ENCODE peak calls at places on chromosomes 2 and 18, in five cellular contexts. One of them, this sample, is unnamed. For H3K4me1, the result is how much of the 10 kb centered on the place peaks cover.

GRCh38 chr2:72828840-72829507 is 3.1 kb upstream of the EXOC6B start:
- DNase-seq in body of pancreas: no peak
- DNase-seq in breast epithelium: no peak
- DNase-seq in A549: no peak
- DNase-seq in heart left ventricle: no peak
- DNase-seq in this sample: no peak

GRCh38 chr2:239820836-239821693 is 204.1 kb downstream of the NDUFA10 start:
- DNase-seq in heart left ventricle: no peak
- DNase-seq in breast epithelium: no peak
- DNase-seq in body of pancreas: no peak
- DNase-seq in A549: no peak
- DNase-seq in this sample: peak

GRCh38 chr18:57539702-57540101 is 46.8 kb downstream of the FECH start:
- DNase-seq in A549: no peak
- DNase-seq in breast epithelium: no peak
- DNase-seq in body of pancreas: peak
- DNase-seq in heart left ventricle: no peak
- DNase-seq in this sample: no peak

GRCh38 chr2:162840598-162841246 is 2.2 kb upstream of the KCNH7 start:
- DNase-seq in A549: peak
- DNase-seq in heart left ventricle: peak
- DNase-seq in body of pancreas: peak
- DNase-seq in breast epithelium: no peak
- DNase-seq in this sample: peak

GRCh38 chr2:49972699-49973098 is 818.4 kb upstream of the FSHR start:
- DNase-seq in heart left ventricle: no peak
- DNase-seq in A549: no peak
- DNase-seq in body of pancreas: no peak
- DNase-seq in breast epithelium: no peak
- DNase-seq in this sample: no peak

GRCh38 chr2:64769392-64770044 is 115.8 kb upstream of the SERTAD2 start:
- DNase-seq in heart left ventricle: no peak
- DNase-seq in breast epithelium: no peak
- DNase-seq in A549: no peak
- DNase-seq in body of pancreas: no peak
- DNase-seq in this sample: no peak

GRCh38 chr18:11324956-11325873 is 175.8 kb upstream of the PIEZO2 start:
- DNase-seq in heart left ventricle: no peak
- DNase-seq in body of pancreas: no peak
- DNase-seq in breast epithelium: no peak
- DNase-seq in A549: no peak
- DNase-seq in this sample: no peak

GRCh38 chr2:124316133-124316532 is 291.0 kb downstream of the CNTNAP5 start:
- DNase-seq in body of pancreas: no peak
- DNase-seq in breast epithelium: no peak
- DNase-seq in heart left ventricle: no peak
- DNase-seq in A549: no peak
- DNase-seq in this sample: no peak

GRCh38 chr18:10321576-10321975 is 132.9 kb upstream of the APCDD1 start:
- DNase-seq in breast epithelium: no peak
- DNase-seq in heart left ventricle: no peak
- DNase-seq in A549: no peak
- DNase-seq in body of pancreas: no peak
- DNase-seq in this sample: no peak

GRCh38 chr2:193072647-193073046 is 877.9 kb upstream of the TMEFF2 start:
- DNase-seq in A549: no peak
- DNase-seq in breast epithelium: no peak
- DNase-seq in body of pancreas: no peak
- DNase-seq in heart left ventricle: no peak
- DNase-seq in this sample: no peak

GRCh38 chr2:70560040-70560439 is 6.4 kb upstream of the TGFA start:
- DNase-seq in body of pancreas: no peak
- DNase-seq in breast epithelium: no peak
- DNase-seq in A549: no peak
- DNase-seq in heart left ventricle: no peak
- DNase-seq in this sample: no peak

GRCh38 chr2:70558195-70558808 is 4.7 kb upstream of the TGFA start:
- DNase-seq in breast epithelium: no peak
- DNase-seq in body of pancreas: no peak
- DNase-seq in A549: no peak
- DNase-seq in heart left ventricle: no peak
- DNase-seq in this sample: no peak

GRCh38 chr2:70556608-70557007 is 3.0 kb upstream of the TGFA start:
- DNase-seq in heart left ventricle: no peak
- DNase-seq in body of pancreas: no peak
- DNase-seq in breast epithelium: no peak
- DNase-seq in A549: no peak
- DNase-seq in this sample: no peak

GRCh38 chr2:70554338-70554892 is 789 bp upstream of the TGFA start:
- DNase-seq in body of pancreas: no peak
- DNase-seq in A549: no peak
- DNase-seq in breast epithelium: no peak
- DNase-seq in heart left ventricle: no peak
- DNase-seq in this sample: no peak

DNA sequence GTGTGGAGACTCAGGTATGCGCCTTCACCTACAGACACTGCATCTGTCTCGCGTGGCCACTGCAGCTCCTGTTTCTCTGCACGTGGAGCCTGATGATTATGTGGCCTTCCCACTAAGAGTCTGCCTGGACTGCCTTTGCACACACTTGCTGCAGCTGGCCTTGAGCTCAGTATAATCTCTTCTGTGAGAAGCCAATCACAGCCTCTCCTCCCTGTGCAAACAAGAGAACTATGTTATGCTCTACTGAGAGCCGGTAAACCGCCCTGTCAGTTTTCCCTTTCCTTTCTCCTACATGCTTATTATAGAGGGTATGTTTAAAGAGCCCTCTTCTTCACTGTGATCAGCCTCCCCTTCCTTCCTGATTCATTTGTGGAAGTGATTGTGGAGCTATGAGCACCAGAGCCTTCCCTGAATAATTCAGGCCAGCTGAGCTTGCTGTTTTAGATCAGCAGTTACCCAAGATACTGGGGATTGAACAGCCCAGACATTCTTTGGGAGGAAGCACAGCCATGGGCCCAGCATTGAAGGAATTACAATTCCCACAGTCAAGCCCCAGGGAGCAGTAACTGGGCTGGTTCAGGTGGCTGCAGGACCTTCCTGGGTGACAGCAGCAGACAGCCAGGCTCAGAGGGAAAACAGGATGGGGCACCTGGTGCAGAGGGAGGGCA is 3.7 kb upstream of the TGFA start:
- DNase-seq in breast epithelium: no peak
- DNase-seq in body of pancreas: peak
- DNase-seq in A549: no peak
- DNase-seq in heart left ventricle: no peak
- DNase-seq in this sample: peak
- TF ChIP-seq POLR2A in breast epithelium: no peak
- TF ChIP-seq POLR2A in body of pancreas: peak
- TF ChIP-seq POLR2A in A549: no peak
- TF ChIP-seq POLR2A in heart left ventricle: no peak
- TF ChIP-seq POLR2A in this sample: no peak

GRCh38 chr2:195368530-195369216 is 288.4 kb upstream of the SLC39A10 start:
- DNase-seq in A549: no peak
- DNase-seq in breast epithelium: no peak
- DNase-seq in body of pancreas: no peak
- DNase-seq in heart left ventricle: no peak
- DNase-seq in this sample: no peak
- H3K4me1 ChIP-seq in A549: under half
- H3K4me1 ChIP-seq in breast epithelium: under half
- H3K4me1 ChIP-seq in body of pancreas: under half
- H3K4me1 ChIP-seq in heart left ventricle: under half
- H3K4me1 ChIP-seq in this sample: under half

GRCh38 chr2:160474319-160474645 is 19.3 kb downstream of the RBMS1 start:
- DNase-seq in A549: no peak
- DNase-seq in breast epithelium: no peak
- DNase-seq in body of pancreas: no peak
- DNase-seq in heart left ventricle: no peak
- DNase-seq in this sample: no peak
- H3K27ac ChIP-seq in A549: no peak
- H3K27ac ChIP-seq in breast epithelium: no peak
- H3K27ac ChIP-seq in body of pancreas: no peak
- H3K27ac ChIP-seq in heart left ventricle: no peak
- H3K27ac ChIP-seq in this sample: peak

GRCh38 chr18:56314396-56314795 is 324.0 kb downstream of the TXNL1 start:
- DNase-seq in heart left ventricle: no peak
- DNase-seq in body of pancreas: peak
- DNase-seq in breast epithelium: no peak
- DNase-seq in A549: no peak
- DNase-seq in this sample: no peak
- TF ChIP-seq POLR2A in heart left ventricle: no peak
- TF ChIP-seq POLR2A in body of pancreas: no peak
- TF ChIP-seq POLR2A in breast epithelium: no peak
- TF ChIP-seq POLR2A in A549: no peak
- TF ChIP-seq POLR2A in this sample: no peak

GRCh38 chr2:206217743-206218520 is 56.5 kb upstream of the ZDBF2 start:
- DNase-seq in breast epithelium: no peak
- DNase-seq in body of pancreas: no peak
- DNase-seq in A549: no peak
- DNase-seq in heart left ventricle: no peak
- DNase-seq in this sample: no peak

GRCh38 chr2:206217162-206217561 is 57.3 kb upstream of the ZDBF2 start:
- DNase-seq in heart left ventricle: no peak
- DNase-seq in A549: no peak
- DNase-seq in breast epithelium: no peak
- DNase-seq in body of pancreas: no peak
- DNase-seq in this sample: no peak

GRCh38 chr2:206219957-206220356 is 54.5 kb upstream of the ZDBF2 start:
- DNase-seq in heart left ventricle: no peak
- DNase-seq in breast epithelium: no peak
- DNase-seq in body of pancreas: no peak
- DNase-seq in A549: no peak
- DNase-seq in this sample: no peak

GRCh38 chr2:206220997-206221396 is 53.5 kb upstream of the ZDBF2 start:
- DNase-seq in heart left ventricle: no peak
- DNase-seq in A549: no peak
- DNase-seq in body of pancreas: no peak
- DNase-seq in breast epithelium: no peak
- DNase-seq in this sample: no peak

DNA sequence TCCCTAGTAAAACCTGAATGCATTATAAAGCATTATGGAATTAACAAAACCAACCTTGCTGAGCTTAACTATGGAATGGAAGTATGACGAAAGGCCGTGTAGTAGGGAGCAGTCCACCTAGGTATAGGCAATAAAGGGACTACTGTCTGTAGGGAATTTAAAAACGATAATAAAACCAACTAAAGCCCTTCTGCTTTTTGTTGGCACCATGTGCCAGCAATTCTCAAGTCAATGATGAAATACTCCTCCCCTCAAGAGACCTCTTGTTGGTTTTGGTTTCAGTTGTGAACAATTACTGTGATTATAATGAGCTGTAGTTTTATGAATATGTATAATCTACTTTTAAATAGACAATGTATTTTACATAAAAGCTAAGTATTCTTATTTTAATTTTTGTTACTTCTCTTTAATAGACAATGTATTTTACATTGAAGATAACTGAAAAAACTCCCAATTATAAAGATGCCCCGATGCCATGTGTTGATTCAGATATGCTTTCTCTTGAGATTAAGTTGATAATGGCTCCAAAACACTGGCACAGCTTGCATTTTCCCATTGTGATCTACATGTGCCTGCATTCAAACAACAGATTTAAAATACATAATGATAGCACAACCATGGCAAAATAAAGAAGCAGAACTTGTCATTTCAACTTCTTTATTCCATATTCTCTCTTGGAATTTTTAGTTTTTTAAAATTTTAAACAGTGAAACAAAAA is 55.5 kb upstream of the ZDBF2 start:
- DNase-seq in body of pancreas: no peak
- DNase-seq in heart left ventricle: no peak
- DNase-seq in breast epithelium: no peak
- DNase-seq in A549: no peak
- DNase-seq in this sample: no peak
- H3K4me1 ChIP-seq in body of pancreas: under half
- H3K4me1 ChIP-seq in heart left ventricle: under half
- H3K4me1 ChIP-seq in breast epithelium: under half
- H3K4me1 ChIP-seq in A549: under half
- H3K4me1 ChIP-seq in this sample: under half

This sample was measured in stomach.